ENCODE peak calls at places on chromosome 21, in five cellular contexts. One of them, this sample, is unnamed.

GRCh38 chr21:40385883-40386282 is 461.1 kb downstream of the DSCAM start:
- DNase-seq in IMR-90: no peak
- DNase-seq in neuronal stem cell: no peak
- DNase-seq in H1: no peak
- DNase-seq in mesenchymal stem cell: no peak
- DNase-seq in this sample: no peak

GRCh38 chr21:44089001-44089911 is 17.9 kb upstream of the PWP2 start:
- DNase-seq in H1: peak; percentile 17
- DNase-seq in IMR-90: no peak
- DNase-seq in mesenchymal stem cell: no peak
- DNase-seq in neuronal stem cell: no peak
- DNase-seq in this sample: no peak

GRCh38 chr21:42983102-42983501 is 8.7 kb downstream of the PKNOX1 start:
- DNase-seq in IMR-90: peak; percentile 57
- DNase-seq in H1: no peak
- DNase-seq in neuronal stem cell: no peak
- DNase-seq in mesenchymal stem cell: no peak
- DNase-seq in this sample: no peak

GRCh38 chr21:39788383-39788782 is 43.4 kb downstream of the IGSF5 start:
- DNase-seq in neuronal stem cell: peak; percentile 77
- DNase-seq in mesenchymal stem cell: peak; percentile 9
- DNase-seq in H1: peak; percentile 65
- DNase-seq in IMR-90: peak; percentile 12
- DNase-seq in this sample: peak; percentile 86

GRCh38 chr21:27047331-27048314 is 80.7 kb upstream of the ADAMTS5 start:
- DNase-seq in mesenchymal stem cell: peak; percentile 89
- DNase-seq in IMR-90: peak; percentile 79
- DNase-seq in neuronal stem cell: peak; percentile 27
- DNase-seq in H1: no peak
- DNase-seq in this sample: no peak

GRCh38 chr21:41071410-41071809 is 96.5 kb upstream of the BACE2 start:
- DNase-seq in H1: peak; percentile 72
- DNase-seq in mesenchymal stem cell: no peak
- DNase-seq in IMR-90: no peak
- DNase-seq in neuronal stem cell: no peak
- DNase-seq in this sample: peak; percentile 77

GRCh38 chr21:41640756-41641509 is 125.9 kb downstream of the RIPK4 start:
- DNase-seq in IMR-90: peak; percentile 60
- DNase-seq in neuronal stem cell: no peak
- DNase-seq in mesenchymal stem cell: peak; percentile 27
- DNase-seq in H1: no peak
- DNase-seq in this sample: no peak

GRCh38 chr21:41877901-41878830 is 978 bp downstream of the PRDM15 start:
- DNase-seq in H1: no peak
- DNase-seq in IMR-90: peak; percentile 75
- DNase-seq in neuronal stem cell: peak; percentile 15
- DNase-seq in mesenchymal stem cell: peak; percentile 30
- DNase-seq in this sample: no peak

GRCh38 chr21:29436143-29436542 is 137.4 kb downstream of the BACH1 start:
- DNase-seq in mesenchymal stem cell: no peak
- DNase-seq in IMR-90: no peak
- DNase-seq in H1: no peak
- DNase-seq in neuronal stem cell: no peak
- DNase-seq in this sample: no peak

GRCh38 chr21:14403681-14404318 is 20.9 kb upstream of the HSPA13 start:
- DNase-seq in H1: no peak
- DNase-seq in IMR-90: peak; percentile 45
- DNase-seq in mesenchymal stem cell: peak; percentile 38
- DNase-seq in neuronal stem cell: no peak
- DNase-seq in this sample: no peak

GRCh38 chr21:45225041-45225740 is 62.5 kb downstream of the POFUT2 start:
- DNase-seq in IMR-90: no peak
- DNase-seq in mesenchymal stem cell: no peak
- DNase-seq in neuronal stem cell: no peak
- DNase-seq in H1: no peak
- DNase-seq in this sample: no peak

GRCh38 chr21:29208666-29209059 is 78.2 kb downstream of the MAP3K7CL start:
- DNase-seq in neuronal stem cell: no peak
- DNase-seq in IMR-90: peak; percentile 93
- DNase-seq in mesenchymal stem cell: peak; percentile 83
- DNase-seq in H1: no peak
- DNase-seq in this sample: no peak

GRCh38 chr21:30305136-30305535 is 15.0 kb downstream of the KRTAP26-1 start:
- DNase-seq in IMR-90: no peak
- DNase-seq in H1: no peak
- DNase-seq in neuronal stem cell: no peak
- DNase-seq in mesenchymal stem cell: no peak
- DNase-seq in this sample: no peak

GRCh38 chr21:25458484-25458883 is 148.8 kb downstream of the MRPL39 start:
- DNase-seq in H1: no peak
- DNase-seq in neuronal stem cell: no peak
- DNase-seq in mesenchymal stem cell: no peak
- DNase-seq in IMR-90: no peak
- DNase-seq in this sample: no peak

GRCh38 chr21:25457411-25457810 is 149.9 kb downstream of the MRPL39 start:
- DNase-seq in neuronal stem cell: no peak
- DNase-seq in H1: no peak
- DNase-seq in mesenchymal stem cell: peak; percentile 39
- DNase-seq in IMR-90: peak; percentile 85
- DNase-seq in this sample: no peak

GRCh38 chr21:25457946-25458345 is 149.3 kb downstream of the MRPL39 start:
- DNase-seq in neuronal stem cell: no peak
- DNase-seq in IMR-90: no peak
- DNase-seq in H1: no peak
- DNase-seq in mesenchymal stem cell: no peak
- DNase-seq in this sample: no peak

GRCh38 chr21:25459365-25459764 is 147.9 kb downstream of the MRPL39 start:
- DNase-seq in mesenchymal stem cell: no peak
- DNase-seq in H1: no peak
- DNase-seq in IMR-90: no peak
- DNase-seq in neuronal stem cell: no peak
- DNase-seq in this sample: no peak

GRCh38 chr21:25456672-25457071 is 150.6 kb downstream of the MRPL39 start:
- DNase-seq in H1: no peak
- DNase-seq in neuronal stem cell: no peak
- DNase-seq in mesenchymal stem cell: no peak
- DNase-seq in IMR-90: peak; percentile 7
- DNase-seq in this sample: no peak
- H2AFZ ChIP-seq in H1: no peak overlapping the region
- H2AFZ ChIP-seq in neuronal stem cell: no peak overlapping the region
- H2AFZ ChIP-seq in mesenchymal stem cell: no peak overlapping the region
- H2AFZ ChIP-seq in IMR-90: no peak overlapping the region
- H2AFZ ChIP-seq in this sample: no peak overlapping the region

DNA sequence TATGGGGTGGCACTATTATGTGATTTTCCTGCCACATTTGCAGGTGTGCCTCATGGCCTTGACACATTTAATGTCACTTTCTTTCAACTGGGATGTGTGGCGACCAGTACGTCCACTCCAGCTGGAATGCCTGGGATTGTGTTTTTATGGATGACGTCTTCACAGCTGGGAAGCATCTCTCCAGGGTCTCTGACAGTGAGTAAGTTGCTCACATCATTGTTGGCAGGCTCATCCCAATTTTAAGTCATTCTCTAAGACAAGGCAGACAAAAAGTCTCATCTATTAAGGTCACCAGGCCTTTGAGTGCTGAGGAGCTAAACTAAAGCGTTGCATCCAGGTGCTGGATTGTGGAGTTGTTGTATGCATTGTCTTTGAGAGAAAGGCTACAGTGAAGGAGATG is 43.3 kb downstream of the RUNX1 start:
- DNase-seq in IMR-90: no peak
- DNase-seq in H1: no peak
- DNase-seq in neuronal stem cell: no peak
- DNase-seq in mesenchymal stem cell: no peak
- DNase-seq in this sample: no peak
- H2BK5ac ChIP-seq in IMR-90: no peak overlapping the region
- H2BK5ac ChIP-seq in H1: no peak overlapping the region
- H2BK5ac ChIP-seq in neuronal stem cell: no peak overlapping the region
- H2BK5ac ChIP-seq in mesenchymal stem cell: no peak overlapping the region
- H2BK5ac ChIP-seq in this sample: no peak overlapping the region

GRCh38 chr21:33140288-33140687 is 70.3 kb downstream of the OLIG1 start:
- DNase-seq in mesenchymal stem cell: no peak
- DNase-seq in neuronal stem cell: no peak
- DNase-seq in IMR-90: no peak
- DNase-seq in H1: no peak
- DNase-seq in this sample: no peak
- H2AFZ ChIP-seq in mesenchymal stem cell: no peak overlapping the region
- H2AFZ ChIP-seq in neuronal stem cell: no peak overlapping the region
- H2AFZ ChIP-seq in IMR-90: no peak overlapping the region
- H2AFZ ChIP-seq in H1: no peak overlapping the region
- H2AFZ ChIP-seq in this sample: no peak overlapping the region

GRCh38 chr21:34796518-34797201 is 127.9 kb downstream of the CLIC6 start:
- DNase-seq in neuronal stem cell: no peak
- DNase-seq in IMR-90: no peak
- DNase-seq in H1: no peak
- DNase-seq in mesenchymal stem cell: no peak
- DNase-seq in this sample: no peak

GRCh38 chr21:34795152-34796141 is 126.7 kb downstream of the CLIC6 start:
- DNase-seq in IMR-90: peak; percentile 77
- DNase-seq in mesenchymal stem cell: peak; percentile 93
- DNase-seq in H1: no peak
- DNase-seq in neuronal stem cell: no peak
- DNase-seq in this sample: no peak

GRCh38 chr21:34797926-34798595 is 129.3 kb downstream of the CLIC6 start:
- DNase-seq in IMR-90: no peak
- DNase-seq in neuronal stem cell: no peak
- DNase-seq in H1: no peak
- DNase-seq in mesenchymal stem cell: peak; percentile 48
- DNase-seq in this sample: no peak

GRCh38 chr21:34799092-34799491 is 130.3 kb downstream of the CLIC6 start:
- DNase-seq in neuronal stem cell: no peak
- DNase-seq in IMR-90: no peak
- DNase-seq in H1: no peak
- DNase-seq in mesenchymal stem cell: no peak
- DNase-seq in this sample: no peak

DNA sequence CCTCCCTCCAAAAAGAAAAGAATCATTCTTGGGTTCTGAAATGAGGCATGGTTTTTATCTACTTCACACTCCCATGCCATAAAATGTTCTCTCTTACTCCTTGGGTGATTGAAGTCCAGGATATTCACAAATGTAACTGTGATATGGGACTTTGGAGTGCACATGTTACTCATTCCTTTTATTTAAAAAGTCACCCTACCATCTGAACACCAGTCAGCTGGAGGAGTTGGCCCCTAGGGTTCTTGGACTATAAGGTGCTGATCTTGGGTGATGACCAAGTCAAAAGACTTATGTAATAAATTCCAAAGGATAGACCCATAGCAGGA is 128.4 kb downstream of the CLIC6 start:
- DNase-seq in neuronal stem cell: no peak
- DNase-seq in mesenchymal stem cell: no peak
- DNase-seq in H1: no peak
- DNase-seq in IMR-90: no peak
- DNase-seq in this sample: no peak
- H2BK5ac ChIP-seq in neuronal stem cell: no peak overlapping the region
- H2BK5ac ChIP-seq in mesenchymal stem cell: no peak overlapping the region
- H2BK5ac ChIP-seq in H1: no peak overlapping the region
- H2BK5ac ChIP-seq in IMR-90: peak overlapping the region; percentile 28
- H2BK5ac ChIP-seq in this sample: no peak overlapping the region

This sample was measured in H9.